ENCODE peak calls at places on chromosome 16, in five cellular contexts. M is endothelial cell, K is body of pancreas, X is right lobe of liver, H is cardiac fibroblast. A is an unnamed sample.
A peak's percentile ranks its signal among the peaks of the same experiment; 100 is the strongest.

GRCh38 chr16:49485663-49486062 is 112.1 kb downstream of the C16orf78 start:
- DNase-seq in M (no peak), K (no peak), X (no peak), H (no peak), A (no peak)

GRCh38 chr16:4231886-4232285 is 10.0 kb downstream of the SRL start:
- DNase-seq in M (no peak), K (no peak), X (no peak), H (no peak), A (no peak)

GRCh38 chr16:83779881-83780280 is 27.9 kb upstream of the HSBP1 start:
- DNase-seq in M (no peak), K (no peak), X (no peak), H (peak; percentile 35), A (no peak)

GRCh38 chr16:17578921-17579876 is 108.4 kb upstream of the XYLT1 start:
- DNase-seq in M (peak; percentile 90), K (peak; percentile 75), X (no peak), H (peak; percentile 81), A (peak; percentile 81)

GRCh38 chr16:80739523-80739922 is 64.9 kb downstream of the CDYL2 start:
- DNase-seq in M (no peak), K (no peak), X (no peak), H (no peak), A (no peak)

GRCh38 chr16:57893559-57894389 is 77.2 kb downstream of the CNGB1 start:
- DNase-seq in M (no peak), K (peak; percentile 69), X (peak; percentile 83), H (peak; percentile 100), A (no peak)

GRCh38 chr16:75026892-75027391 is 28.1 kb downstream of the ZNRF1 start:
- DNase-seq in M (no peak), K (no peak), X (no peak), H (no peak), A (no peak)

GRCh38 chr16:57591086-57591869 is 37.2 kb upstream of the ADGRG1 start:
- DNase-seq in M (peak; percentile 83), K (peak; percentile 78), X (peak; percentile 79), H (peak; percentile 92), A (peak; percentile 77)

GRCh38 chr16:58462997-58463891 is 36.7 kb upstream of the NDRG4 start:
- DNase-seq in M (peak; percentile 32), K (no peak), X (no peak), H (no peak), A (peak; percentile 25)

GRCh38 chr16:56480776-56481467 is 29.6 kb downstream of the OGFOD1 start:
- DNase-seq in M (no peak), K (no peak), X (no peak), H (no peak), A (no peak)

GRCh38 chr16:24748242-24748641 is 18.8 kb downstream of the TNRC6A start:
- DNase-seq in M (no peak), K (peak; percentile 59), X (no peak), H (peak; percentile 91), A (no peak)

GRCh38 chr16:56896244-56896643 is 31.2 kb downstream of the SLC12A3 start:
- DNase-seq in M (no peak), K (peak; percentile 56), X (no peak), H (no peak), A (no peak)

GRCh38 chr16:2614761-2615191 is 67.5 kb upstream of the KCTD5 start:
- DNase-seq in M (no peak), K (no peak), X (no peak), H (no peak), A (no peak)

GRCh38 chr16:69405326-69405725 is 19.1 kb upstream of the CYB5B start:
- DNase-seq in M (no peak), K (no peak), X (no peak), H (no peak), A (no peak)

GRCh38 chr16:2710711-2711231 is 9.3 kb downstream of the PRSS27 start:
- DNase-seq in M (no peak), K (no peak), X (no peak), H (no peak), A (no peak)

GRCh38 chr16:83717308-83717707 is 90.5 kb upstream of the HSBP1 start:
- DNase-seq in M (no peak), K (no peak), X (no peak), H (no peak), A (no peak)

GRCh38 chr16:56960681-56961281 is 969 bp upstream of the CETP start:
- DNase-seq in M (no peak), K (no peak), X (no peak), H (peak; percentile 52), A (no peak)

GRCh38 chr16:80040814-80041213 is 440.3 kb upstream of the MAF start:
- DNase-seq in M (no peak), K (no peak), X (no peak), H (no peak), A (no peak)

GRCh38 chr16:4101421-4102275 is 14.6 kb downstream of the ADCY9 start:
- DNase-seq in M (no peak), K (peak; percentile 54), X (no peak), H (peak; percentile 71), A (no peak)

GRCh38 chr16:29837833-29838232 is 17.6 kb downstream of the MVP start:
- DNase-seq in M (no peak), K (no peak), X (no peak), H (no peak), A (no peak)

GRCh38 chr16:3520398-3520797 is 19.6 kb downstream of the CLUAP1 start:
- DNase-seq in M (no peak), K (no peak), X (no peak), H (no peak), A (no peak)

GRCh38 chr16:81457326-81458133 is 12.9 kb downstream of the CMIP start:
- DNase-seq in M (no peak), K (peak; percentile 44), X (peak; percentile 77), H (peak; percentile 73), A (no peak)

GRCh38 chr16:64238576-64238975 is 883.3 kb downstream of the CDH11 start:
- DNase-seq in M (no peak), K (no peak), X (no peak), H (peak; percentile 41), A (no peak)

GRCh38 chr16:11977206-11978041 is 890 bp downstream of the SNX29 start:
- DNase-seq in M (no peak), K (no peak), X (no peak), H (peak; percentile 81), A (no peak)

GRCh38 chr16:14202697-14203096 is 131.6 kb downstream of the MRTFB start:
- DNase-seq in M (no peak), K (peak; percentile 15), X (no peak), H (peak; percentile 35), A (no peak)

GRCh38 chr16:85006639-85007038 is 4.7 kb downstream of the ZDHHC7 start:
- DNase-seq in M (no peak), K (no peak), X (no peak), H (no peak), A (no peak)

DNA sequence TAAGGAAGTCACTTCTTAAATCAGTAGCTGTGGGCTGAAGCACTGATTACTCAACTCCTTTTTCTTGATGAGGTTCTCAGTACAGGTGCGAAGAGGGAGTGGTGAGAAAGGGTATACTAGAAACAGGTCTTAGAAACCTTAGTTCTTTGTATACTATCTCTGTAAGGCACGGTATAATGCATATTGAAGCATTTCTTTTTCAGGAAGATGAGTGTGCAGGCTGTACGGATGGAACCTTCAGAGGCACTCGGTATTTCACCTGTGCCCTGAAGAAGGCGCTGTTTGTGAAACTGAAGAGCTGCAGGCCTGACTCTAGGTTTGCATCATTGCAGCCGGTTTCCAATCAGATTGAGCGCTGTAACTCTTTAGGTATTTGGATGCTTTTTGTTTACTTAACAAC is 39.2 kb downstream of the CYLD start:
- DNase-seq in M (no peak), K (no peak), X (no peak), H (no peak), A (no peak)
- TF ChIP-seq CTCF in M (no peak), K (no peak), X (no peak), H (peak; percentile 3), A (peak; percentile 23)

DNA sequence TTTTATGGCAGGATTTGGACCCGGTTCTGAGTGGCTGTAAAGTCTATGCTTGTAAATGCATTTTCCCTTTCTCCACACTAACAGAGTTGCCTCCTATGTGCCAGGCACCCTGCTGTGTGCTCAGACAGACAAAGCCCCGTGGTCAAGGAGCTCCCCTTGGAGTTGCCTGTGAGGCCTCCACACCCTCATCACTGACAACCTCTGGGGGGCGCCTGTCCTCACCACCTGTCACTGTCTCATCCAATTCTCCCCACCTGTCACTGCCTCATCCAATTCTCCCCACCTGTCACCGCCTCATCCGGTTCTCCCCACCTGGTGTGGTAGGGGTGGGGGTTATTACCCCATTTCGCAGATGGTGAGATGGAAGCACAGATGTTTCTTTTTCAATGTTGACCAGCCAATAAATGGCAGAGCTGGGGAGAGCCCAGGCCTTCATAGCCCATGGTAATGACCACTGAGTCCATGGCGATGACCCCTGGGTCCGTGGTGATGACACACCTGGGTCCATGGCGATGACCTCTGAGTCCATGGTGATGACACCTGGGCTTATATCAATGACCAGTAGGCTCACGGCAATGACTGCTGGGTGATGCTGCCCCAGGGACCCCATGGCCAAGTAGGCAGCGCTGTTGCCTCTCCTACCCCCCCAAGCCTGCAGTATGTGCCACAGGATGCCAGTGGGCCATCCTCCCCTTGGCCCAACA is 150.1 kb downstream of the IRF8 start:
- DNase-seq in M (no peak), K (no peak), X (peak; percentile 22), H (no peak), A (no peak)
- TF ChIP-seq CTCF in M (no peak), K (no peak), X (no peak), H (no peak), A (no peak)

GRCh38 chr16:87956169-87956770 is 5.0 kb downstream of the BANP start:
- DNase-seq in M (no peak), K (peak; percentile 62), X (no peak), H (peak; percentile 70), A (peak; percentile 25)

GRCh38 chr16:87958632-87959031 is 7.4 kb downstream of the BANP start:
- DNase-seq in M (no peak), K (no peak), X (no peak), H (no peak), A (no peak)

GRCh38 chr16:87957296-87958069 is 6.2 kb downstream of the BANP start:
- DNase-seq in M (no peak), K (no peak), X (no peak), H (no peak), A (no peak)

GRCh38 chr16:87955302-87956168 is 4.3 kb downstream of the BANP start:
- DNase-seq in M (no peak), K (no peak), X (no peak), H (peak; percentile 49), A (no peak)

GRCh38 chr16:87956771-87957279 is 5.6 kb downstream of the BANP start:
- DNase-seq in M (no peak), K (no peak), X (no peak), H (peak; percentile 65), A (peak; percentile 11)
- TF ChIP-seq CTCF in M (no peak), K (no peak), X (no peak), H (peak; percentile 36), A (peak; percentile 48)

DNA sequence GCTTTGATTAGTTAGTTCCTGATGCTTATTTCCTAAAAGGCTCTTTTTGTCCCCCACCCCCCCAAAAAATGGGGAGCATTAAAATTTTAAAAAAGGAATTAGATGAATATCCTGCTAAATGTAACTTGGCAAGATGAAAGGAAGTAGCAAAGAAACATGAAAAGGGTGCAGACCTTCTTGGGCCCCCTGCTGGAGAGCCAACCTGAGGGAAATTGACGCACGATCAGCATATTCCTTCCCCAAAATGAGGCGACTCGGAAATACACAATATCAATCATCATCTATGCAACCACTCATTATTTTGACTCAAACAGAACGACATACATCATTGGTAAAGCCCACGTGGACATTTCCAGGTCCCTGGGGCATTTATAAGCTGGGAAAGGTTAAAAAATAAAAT is 59.7 kb downstream of the GRIN2A start:
- DNase-seq in M (peak; percentile 30), K (no peak), X (no peak), H (peak; percentile 11), A (peak; percentile 6)
- TF ChIP-seq CTCF in M (peak; percentile 51), K (peak; percentile 44), X (no peak), H (peak; percentile 39), A (peak; percentile 64)

GRCh38 chr16:89453662-89454321 is 36.6 kb downstream of the ANKRD11 start:
- DNase-seq in M (peak; percentile 43), K (peak; percentile 63), X (no peak), H (peak; percentile 59), A (no peak)
- TF ChIP-seq CTCF in M (no peak), K (peak; percentile 44), X (no peak), H (peak; percentile 38), A (peak; percentile 45)

A was measured in neural crest cell.